ENCODE peak calls at places on chromosomes 11 and 22, in six cellular contexts. D, K, V, T, X and C are unnamed samples.

GRCh38 chr11:44125598-44125997 is 30.1 kb downstream of the EXT2 start:
- DNase-seq in D (no peak), K (no peak), V (no peak), T (no peak), X (no peak), C (no peak)

GRCh38 chr11:10693509-10694071 is at the start of gene IRAG1:
- DNase-seq in D (no peak), K (no peak), V (peak), T (no peak), X (no peak), C (no peak)

GRCh38 chr11:66625041-66625751 is 8.8 kb downstream of the RBM14 start:
- DNase-seq in D (no peak), K (no peak), V (no peak), T (no peak), X (no peak), C (no peak)

GRCh38 chr11:14336507-14337503 is 22.2 kb downstream of the RRAS2 start:
- DNase-seq in D (peak), K (no peak), V (no peak), T (no peak), X (peak), C (peak)

GRCh38 chr11:69297225-69297925 is 3.4 kb downstream of the MYEOV start:
- DNase-seq in D (peak), K (no peak), V (peak), T (peak), X (peak), C (peak)

GRCh38 chr11:75351541-75352416 is at the start of gene ARRB1:
- DNase-seq in D (peak), K (peak), V (peak), T (peak), X (peak), C (no peak)

GRCh38 chr11:12441081-12441801 is 63.9 kb downstream of the PARVA start:
- DNase-seq in D (peak), K (no peak), V (no peak), T (no peak), X (no peak), C (peak)

GRCh38 chr11:86214710-86215109 is 29.8 kb upstream of the EED start:
- DNase-seq in D (peak), K (no peak), V (no peak), T (peak), X (no peak), C (no peak)

GRCh38 chr11:11036185-11037161 is 178.6 kb upstream of the ZBED5 start:
- DNase-seq in D (peak), K (peak), V (no peak), T (no peak), X (peak), C (peak)

GRCh38 chr11:110896358-110896757 is 184.1 kb upstream of the ARHGAP20 start:
- DNase-seq in D (no peak), K (no peak), V (no peak), T (no peak), X (no peak), C (peak)

GRCh38 chr11:120651396-120651795 is 139.8 kb downstream of the GRIK4 start:
- DNase-seq in D (no peak), K (no peak), V (no peak), T (no peak), X (no peak), C (no peak)

GRCh38 chr11:70076461-70076931 is 1.6 kb upstream of the ANO1 start:
- DNase-seq in D (no peak), K (no peak), V (no peak), T (no peak), X (no peak), C (no peak)

GRCh38 chr22:40757071-40757470 is 62.1 kb downstream of the SLC25A17 start:
- DNase-seq in D (no peak), K (no peak), V (no peak), T (no peak), X (no peak), C (no peak)

GRCh38 chr11:26297179-26297970 is 34.6 kb upstream of the ANO3 start:
- DNase-seq in D (peak), K (no peak), V (no peak), T (no peak), X (peak), C (peak)

GRCh38 chr11:2510626-2511402 is 66.0 kb downstream of the KCNQ1 start:
- DNase-seq in D (no peak), K (no peak), V (peak), T (no peak), X (no peak), C (no peak)

GRCh38 chr11:102831128-102831708 is 12.2 kb downstream of the MMP3 start:
- DNase-seq in D (peak), K (peak), V (peak), T (no peak), X (no peak), C (no peak)

GRCh38 chr11:58028687-58029411 is 1.9 kb upstream of the OR6Q1 start:
- DNase-seq in D (no peak), K (no peak), V (no peak), T (no peak), X (no peak), C (no peak)

GRCh38 chr11:47615249-47615648 is 21.0 kb upstream of the C1QTNF4 start:
- DNase-seq in D (no peak), K (no peak), V (no peak), T (no peak), X (no peak), C (no peak)

GRCh38 chr11:83610996-83611395 is 324.8 kb upstream of the CCDC90B start:
- DNase-seq in D (no peak), K (no peak), V (no peak), T (no peak), X (no peak), C (no peak)

GRCh38 chr11:33722579-33723234 is 13.5 kb downstream of the CD59 start:
- DNase-seq in D (peak), K (no peak), V (no peak), T (no peak), X (no peak), C (peak)

GRCh38 chr11:126114486-126115252 is 52.0 kb upstream of the CDON start:
- DNase-seq in D (peak), K (no peak), V (no peak), T (no peak), X (no peak), C (no peak)

GRCh38 chr11:69000831-69001245 is 12.2 kb downstream of the MRGPRF start:
- DNase-seq in D (peak), K (peak), V (peak), T (no peak), X (no peak), C (peak)

GRCh38 chr11:113241190-113242051 is 73.0 kb upstream of the TTC12 start:
- DNase-seq in D (peak), K (no peak), V (no peak), T (no peak), X (no peak), C (peak)

GRCh38 chr11:445765-446588 is 4.1 kb upstream of the PTDSS2 start:
- DNase-seq in D (no peak), K (no peak), V (peak), T (no peak), X (no peak), C (no peak)

GRCh38 chr11:73143126-73143838 is 1.2 kb upstream of the FCHSD2 start:
- DNase-seq in D (no peak), K (no peak), V (no peak), T (no peak), X (no peak), C (no peak)

GRCh38 chr22:36337365-36338130 is 50.2 kb downstream of the MYH9 start:
- DNase-seq in D (no peak), K (no peak), V (no peak), T (no peak), X (no peak), C (no peak)

GRCh38 chr11:128903248-128904041 is 12.3 kb downstream of the KCNJ5 start:
- DNase-seq in D (peak), K (peak), V (peak), T (no peak), X (no peak), C (peak)

GRCh38 chr11:65436412-65437032 is 13.9 kb downstream of the NEAT1 start:
- DNase-seq in D (no peak), K (no peak), V (peak), T (no peak), X (no peak), C (no peak)

GRCh38 chr22:20979940-20980453 is 2.1 kb upstream of the LZTR1 start:
- DNase-seq in D (no peak), K (peak), V (no peak), T (no peak), X (no peak), C (no peak)

GRCh38 chr11:77322506-77322905 is 21.0 kb upstream of the GDPD4 start:
- DNase-seq in D (no peak), K (no peak), V (no peak), T (no peak), X (no peak), C (no peak)

GRCh38 chr22:24894998-24895397 is 51.5 kb downstream of the LHFPL7 start:
- DNase-seq in D (peak), K (no peak), V (peak), T (no peak), X (peak), C (peak)

GRCh38 chr22:17860220-17860965 is 86.1 kb upstream of the BID start:
- DNase-seq in D (no peak), K (no peak), V (no peak), T (no peak), X (no peak), C (no peak)

GRCh38 chr11:86672007-86672621 is at the start of gene ME3:
- DNase-seq in D (peak), K (peak), V (peak), T (no peak), X (peak), C (no peak)

GRCh38 chr11:77109236-77110019 is 6.8 kb downstream of the OMP start:
- DNase-seq in D (peak), K (no peak), V (no peak), T (no peak), X (no peak), C (peak)

GRCh38 chr11:12303431-12304149 is 73.8 kb upstream of the PARVA start:
- DNase-seq in D (no peak), K (no peak), V (no peak), T (no peak), X (no peak), C (no peak)

GRCh38 chr11:119323532-119324033 is 6.7 kb upstream of the MCAM start:
- DNase-seq in D (peak), K (peak), V (peak), T (peak), X (peak), C (peak)

GRCh38 chr11:123381817-123382554 is 48.1 kb upstream of the GRAMD1B start:
- DNase-seq in D (no peak), K (no peak), V (no peak), T (peak), X (no peak), C (no peak)